ENCODE peak calls at places on chromosomes 7 and 10, in six cellular contexts. A, P, E, I, D and S are unnamed samples.

GRCh38 chr10:127148066-127148932 is 48.1 kb downstream of the INSYN2A start:
- DNase-seq in A (no peak), P (no peak), E (no peak), I (no peak), D (no peak), S (no peak)

GRCh38 chr7:29609162-29610030 is 45.8 kb downstream of the PRR15 start:
- DNase-seq in A (peak; percentile 70), P (no peak), E (peak; percentile 33), I (peak; percentile 49), D (peak; percentile 51), S (no peak)

GRCh38 chr10:132701099-132701845 is 84.7 kb downstream of the NKX6-2 start:
- DNase-seq in A (no peak), P (no peak), E (no peak), I (no peak), D (no peak), S (no peak)

GRCh38 chr7:78149787-78150186 is 351.2 kb downstream of the PHTF2 start:
- DNase-seq in A (no peak), P (no peak), E (no peak), I (no peak), D (no peak), S (no peak)

GRCh38 chr10:43166207-43166878 is 28.1 kb downstream of the CSGALNACT2 start:
- DNase-seq in A (no peak), P (no peak), E (peak; percentile 14), I (no peak), D (no peak), S (no peak)

GRCh38 chr7:65983965-65984654 is 2.1 kb upstream of the GUSB start:
- DNase-seq in A (no peak), P (no peak), E (no peak), I (no peak), D (no peak), S (no peak)

GRCh38 chr10:1160561-1160961 is 104.4 kb downstream of the WDR37 start:
- DNase-seq in A (no peak), P (no peak), E (no peak), I (no peak), D (no peak), S (no peak)

GRCh38 chr7:80453699-80454340 is 58.0 kb downstream of the GNAT3 start:
- DNase-seq in A (no peak), P (no peak), E (peak; percentile 9), I (no peak), D (no peak), S (no peak)

GRCh38 chr10:98030991-98031431 is 590 bp upstream of the CRTAC1 start:
- DNase-seq in A (peak; percentile 60), P (no peak), E (no peak), I (peak; percentile 53), D (no peak), S (no peak)

GRCh38 chr10:29987471-29987870 is 71.9 kb downstream of the JCAD start:
- DNase-seq in A (no peak), P (no peak), E (no peak), I (no peak), D (no peak), S (no peak)

GRCh38 chr7:22083711-22084289 is 138.1 kb upstream of the CDCA7L start:
- DNase-seq in A (no peak), P (no peak), E (no peak), I (no peak), D (peak; percentile 25), S (peak; percentile 50)

GRCh38 chr10:84160663-84161362 is 12.8 kb upstream of the GPR15LG start:
- DNase-seq in A (no peak), P (no peak), E (no peak), I (no peak), D (no peak), S (no peak)

GRCh38 chr7:12764355-12765000 is 77.0 kb downstream of the ARL4A start:
- DNase-seq in A (no peak), P (no peak), E (no peak), I (no peak), D (no peak), S (no peak)

GRCh38 chr10:130761032-130761575 is 550.4 kb downstream of the TCERG1L start:
- DNase-seq in A (no peak), P (no peak), E (no peak), I (no peak), D (peak; percentile 6), S (no peak)

GRCh38 chr7:123770378-123770777 is 21.6 kb upstream of the WASL start:
- DNase-seq in A (no peak), P (no peak), E (peak; percentile 64), I (no peak), D (no peak), S (no peak)

GRCh38 chr7:128827971-128828711 is 2.1 kb upstream of the FLNC start:
- DNase-seq in A (no peak), P (no peak), E (no peak), I (no peak), D (no peak), S (no peak)

GRCh38 chr7:22834028-22834427 is 11.4 kb upstream of the TOMM7 start:
- DNase-seq in A (no peak), P (no peak), E (no peak), I (no peak), D (no peak), S (no peak)

GRCh38 chr7:70710011-70710480 is 421.9 kb upstream of the GALNT17 start:
- DNase-seq in A (no peak), P (peak; percentile 34), E (peak; percentile 74), I (no peak), D (no peak), S (no peak)

GRCh38 chr7:133783276-133783675 is 343.9 kb upstream of the LRGUK start:
- DNase-seq in A (no peak), P (no peak), E (no peak), I (no peak), D (no peak), S (no peak)

GRCh38 chr10:76788093-76788811 is 849.4 kb downstream of the KCNMA1 start:
- DNase-seq in A (no peak), P (no peak), E (no peak), I (no peak), D (no peak), S (no peak)

GRCh38 chr7:30074422-30075030 is 46.3 kb downstream of the PLEKHA8 start:
- DNase-seq in A (peak; percentile 17), P (peak; percentile 81), E (peak; percentile 31), I (no peak), D (no peak), S (no peak)